ENCODE peak calls at places on chromosomes 16 and 17, in eight cellular contexts. T is MCF 10A, L is esophagus squamous epithelium, R is A549, H is BJ, W is mesothelial cell of epicardium, N is thoracic aorta, G is OCI-LY7. K is an unnamed sample.

GRCh38 chr16:69793521-69793920 is 31.4 kb downstream of the WWP2 start:
- DNase-seq in T (no peak), L (no peak), R (no peak), H (no peak), W (no peak), N (no peak), G (no peak), K (no peak)

GRCh38 chr16:83068686-83069085 is 441.9 kb downstream of the CDH13 start:
- DNase-seq in T (peak), L (no peak), R (no peak), H (no peak), W (no peak), N (no peak), G (no peak), K (peak)

GRCh38 chr17:14297161-14297851 is 3.6 kb upstream of the HS3ST3B1 start:
- DNase-seq in T (no peak), L (no peak), R (peak), H (no peak), W (peak), N (no peak), G (no peak), K (peak)

GRCh38 chr16:27819881-27820610 is 243.5 kb downstream of the GSG1L start:
- DNase-seq in T (no peak), L (no peak), R (no peak), H (no peak), W (no peak), N (no peak), G (no peak), K (no peak)

GRCh38 chr16:46980926-46981325 is 7.5 kb upstream of the DNAJA2 start:
- DNase-seq in T (no peak), L (no peak), R (no peak), H (no peak), W (no peak), N (no peak), G (no peak), K (no peak)

GRCh38 chr17:41555105-41555887 is 16.6 kb downstream of the KRT9 start:
- DNase-seq in T (peak), L (no peak), R (no peak), H (no peak), W (no peak), N (no peak), G (no peak), K (peak)

GRCh38 chr17:2703181-2703580 is 8.4 kb downstream of the CLUH start:
- DNase-seq in T (no peak), L (no peak), R (no peak), H (no peak), W (no peak), N (no peak), G (no peak), K (no peak)

GRCh38 chr17:41324180-41325075 is 8.9 kb upstream of the KRTAP17-1 start:
- DNase-seq in T (peak), L (no peak), R (peak), H (no peak), W (no peak), N (no peak), G (no peak), K (peak)

GRCh38 chr17:1438593-1439083 is 17.4 kb downstream of the CRK start:
- DNase-seq in T (no peak), L (no peak), R (peak), H (no peak), W (no peak), N (no peak), G (no peak), K (peak)

GRCh38 chr16:80167657-80168056 is 373.1 kb upstream of the DYNLRB2 start:
- DNase-seq in T (peak), L (no peak), R (no peak), H (no peak), W (no peak), N (no peak), G (no peak), K (no peak)

GRCh38 chr16:5905935-5906334 is 808.3 kb upstream of the EEF2KMT start:
- DNase-seq in T (no peak), L (no peak), R (no peak), H (no peak), W (no peak), N (no peak), G (no peak), K (no peak)

GRCh38 chr16:67652578-67653130 is 7.4 kb downstream of the ACD start:
- DNase-seq in T (no peak), L (no peak), R (no peak), H (no peak), W (peak), N (no peak), G (no peak), K (no peak)

GRCh38 chr17:77460514-77461046 is 319.8 kb downstream of the SEC14L1 start:
- DNase-seq in T (no peak), L (no peak), R (no peak), H (no peak), W (no peak), N (no peak), G (peak), K (no peak)

GRCh38 chr16:12186774-12187335 is 210.3 kb downstream of the SNX29 start:
- DNase-seq in T (peak), L (no peak), R (peak), H (no peak), W (no peak), N (no peak), G (no peak), K (peak)

GRCh38 chr17:46948544-46948943 is 25.6 kb downstream of the GOSR2 start:
- DNase-seq in T (no peak), L (no peak), R (no peak), H (no peak), W (no peak), N (no peak), G (no peak), K (no peak)

GRCh38 chr17:51491416-51491815 is 231.1 kb downstream of the UTP18 start:
- DNase-seq in T (no peak), L (no peak), R (no peak), H (no peak), W (no peak), N (no peak), G (no peak), K (no peak)

GRCh38 chr17:52995127-52995526 is 827.6 kb upstream of the KIF2B start:
- DNase-seq in T (no peak), L (no peak), R (no peak), H (no peak), W (no peak), N (no peak), G (no peak), K (no peak)

GRCh38 chr16:73058221-73058615 is 10.3 kb upstream of the ZFHX3 start:
- DNase-seq in T (peak), L (no peak), R (no peak), H (no peak), W (peak), N (no peak), G (peak), K (no peak)

GRCh38 chr16:67428146-67428731 is 2.7 kb upstream of the HSD11B2 start:
- DNase-seq in T (peak), L (no peak), R (peak), H (no peak), W (peak), N (no peak), G (peak), K (peak)

GRCh38 chr16:23556881-23557778 is at the start of the genes EARS2 and UBFD1:
- DNase-seq in T (peak), L (peak), R (peak), H (peak), W (peak), N (peak), G (peak), K (peak)

GRCh38 chr17:77072670-77073069 is 68.1 kb upstream of the SEC14L1 start:
- DNase-seq in T (no peak), L (no peak), R (no peak), H (no peak), W (no peak), N (no peak), G (no peak), K (no peak)

GRCh38 chr16:83118365-83118764 is 491.6 kb downstream of the CDH13 start:
- DNase-seq in T (no peak), L (no peak), R (no peak), H (no peak), W (no peak), N (no peak), G (peak), K (peak)

GRCh38 chr17:80504671-80505413 is 28.4 kb upstream of the NPTX1 start:
- DNase-seq in T (no peak), L (no peak), R (peak), H (no peak), W (no peak), N (no peak), G (peak), K (peak)

GRCh38 chr16:86663691-86664517 is 85.6 kb downstream of the FOXL1 start:
- DNase-seq in T (peak), L (no peak), R (peak), H (no peak), W (no peak), N (no peak), G (no peak), K (peak)

GRCh38 chr16:50846511-50846910 is 104.6 kb downstream of the CYLD start:
- DNase-seq in T (no peak), L (no peak), R (no peak), H (no peak), W (no peak), N (no peak), G (no peak), K (no peak)

GRCh38 chr17:71821512-71821911 is 299.3 kb upstream of the SOX9 start:
- DNase-seq in T (no peak), L (no peak), R (no peak), H (no peak), W (no peak), N (no peak), G (no peak), K (peak)

DNA sequence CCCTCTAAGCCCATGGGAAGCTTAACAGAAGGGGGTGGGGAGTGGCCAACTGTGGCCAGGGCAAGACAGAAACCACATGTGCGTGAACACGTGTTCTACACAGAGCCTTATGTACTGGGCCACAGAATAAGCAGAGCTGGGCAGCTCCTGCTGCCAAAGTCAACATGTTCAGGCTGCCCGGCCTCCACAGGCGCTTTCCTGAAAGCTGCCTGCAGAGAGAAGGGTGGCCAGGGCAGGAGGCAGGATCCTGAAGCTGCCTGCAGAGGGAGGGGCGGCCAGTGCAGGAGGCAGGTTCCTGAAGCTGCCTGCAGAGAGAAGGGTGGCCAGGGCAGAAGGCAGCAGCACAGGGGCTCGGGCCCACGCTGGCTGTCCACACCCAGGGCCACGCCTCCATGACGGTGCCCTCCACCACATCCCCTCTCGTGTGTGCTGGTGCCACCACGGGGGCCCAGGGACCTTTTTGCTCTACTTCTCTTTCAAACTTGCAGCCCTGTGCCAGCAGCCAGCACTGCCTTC is 79.5 kb downstream of the ANKRD11 start:
- DNase-seq in T (peak), L (no peak), R (no peak), H (peak), W (no peak), N (peak), G (no peak), K (peak)
- TF ChIP-seq CTCF in T (no peak), L (peak), R (no peak), H (peak), W (no peak), N (no peak), G (no peak), K (peak)

GRCh38 chr17:81860756-81861568 is 627 bp upstream of the P4HB start:
- DNase-seq in T (peak), L (peak), R (peak), H (peak), W (peak), N (peak), G (peak), K (peak)
- TF ChIP-seq CTCF in T (no peak), L (no peak), R (no peak), H (peak), W (no peak), N (no peak), G (no peak), K (no peak)

GRCh38 chr17:68600123-68600880 is 865 bp downstream of the FAM20A start:
- DNase-seq in T (no peak), L (no peak), R (peak), H (no peak), W (peak), N (no peak), G (no peak), K (no peak)
- TF ChIP-seq CTCF in T (no peak), L (peak), R (peak), H (peak), W (no peak), N (no peak), G (no peak), K (no peak)

GRCh38 chr16:30065112-30065942 is at the start of gene ALDOA:
- DNase-seq in T (peak), L (peak), R (peak), H (peak), W (peak), N (peak), G (peak), K (peak)
- TF ChIP-seq CTCF in T (no peak), L (peak), R (no peak), H (no peak), W (no peak), N (no peak), G (no peak), K (no peak)

GRCh38 chr17:67575325-67575724 is 142.4 kb upstream of the NOL11 start:
- DNase-seq in T (no peak), L (no peak), R (no peak), H (no peak), W (no peak), N (no peak), G (no peak), K (no peak)
- TF ChIP-seq CTCF in T (no peak), L (no peak), R (no peak), H (no peak), W (no peak), N (no peak), G (no peak), K (no peak)

DNA sequence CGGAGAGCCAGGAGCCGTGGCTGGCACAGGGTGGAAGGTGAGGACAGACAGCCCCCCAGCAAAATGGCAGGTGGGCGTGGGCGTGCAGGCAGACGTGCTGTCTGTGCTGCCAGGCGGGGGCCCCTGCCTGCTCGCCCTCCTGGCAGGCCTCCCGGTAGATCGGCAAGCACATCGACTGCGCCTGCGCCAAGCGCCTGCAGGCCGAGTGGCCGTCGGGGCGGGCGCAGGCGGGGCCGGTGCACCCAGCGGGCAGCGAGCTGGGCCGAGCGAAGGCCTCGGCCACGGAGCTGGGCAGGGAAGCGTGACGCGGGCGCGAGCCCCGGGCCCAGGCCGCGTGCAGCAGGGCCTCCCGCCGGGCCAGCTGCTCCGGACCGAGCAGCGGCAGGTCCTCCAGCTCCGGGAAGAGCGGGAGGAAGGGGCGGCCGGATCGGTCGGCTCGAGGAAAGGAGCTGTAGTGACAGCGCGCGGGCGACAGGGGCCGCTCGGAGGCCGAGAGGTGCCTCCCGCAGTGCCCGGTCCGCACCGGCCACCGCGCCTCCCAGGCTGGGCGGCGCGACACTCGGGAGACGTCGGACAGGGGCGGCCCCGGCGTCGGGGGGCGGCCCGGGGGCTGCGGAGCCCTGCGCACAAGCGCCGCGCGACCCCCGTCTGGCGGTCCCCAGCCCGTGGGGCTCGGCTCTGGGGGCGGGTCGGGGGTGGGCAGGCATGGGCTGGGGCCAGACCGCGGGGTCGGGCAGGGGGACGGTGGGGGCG is 16.9 kb downstream of the GRIN2C start:
- DNase-seq in T (peak), L (no peak), R (peak), H (no peak), W (peak), N (no peak), G (no peak), K (peak)
- TF ChIP-seq CTCF in T (peak), L (peak), R (peak), H (peak), W (peak), N (peak), G (no peak), K (peak)

DNA sequence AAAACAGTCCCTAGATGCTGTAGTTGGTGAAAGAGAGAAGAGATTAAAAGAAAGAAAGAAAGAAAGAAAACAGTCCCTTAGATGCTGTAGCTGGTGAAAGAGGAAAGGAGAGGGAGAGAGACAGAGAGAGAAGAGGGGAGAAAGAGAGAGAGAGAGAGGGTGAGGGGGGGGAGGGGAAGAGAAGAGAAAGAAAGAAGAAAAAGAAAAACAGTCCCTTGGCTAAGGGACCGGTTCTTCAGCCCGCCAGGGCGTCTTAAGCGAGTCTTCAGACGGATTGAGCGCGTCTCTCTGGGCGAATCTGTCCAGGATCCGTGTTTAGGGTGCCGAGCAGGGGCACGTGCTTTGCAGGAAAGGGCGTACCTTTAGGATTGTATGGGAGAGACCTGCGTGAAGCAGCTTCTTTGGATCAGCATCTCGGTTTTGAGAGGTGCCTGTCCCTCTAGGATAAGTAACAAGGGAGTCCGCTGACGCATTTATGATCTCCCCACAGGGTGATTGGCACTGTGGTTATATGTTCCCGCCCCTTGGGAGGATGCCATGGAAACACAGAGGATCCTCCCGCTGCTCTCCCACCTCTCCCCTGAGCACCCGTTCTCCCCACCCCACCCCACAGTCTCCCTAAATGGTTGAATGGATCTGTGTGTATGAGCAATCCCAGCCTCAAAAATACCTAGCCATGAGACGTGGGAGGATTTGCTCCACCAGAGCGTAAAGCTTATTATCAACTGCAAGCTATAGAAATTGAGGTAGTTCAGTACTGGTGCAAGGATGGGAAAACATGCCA is 16.7 kb downstream of the GNGT2 start:
- DNase-seq in T (peak), L (no peak), R (peak), H (no peak), W (peak), N (no peak), G (peak), K (peak)
- TF ChIP-seq CTCF in T (no peak), L (no peak), R (no peak), H (no peak), W (no peak), N (no peak), G (no peak), K (no peak)

GRCh38 chr17:36002631-36003030 is 1.3 kb upstream of the CCL15 start:
- DNase-seq in T (no peak), L (no peak), R (no peak), H (no peak), W (peak), N (no peak), G (no peak), K (no peak)
- TF ChIP-seq CTCF in T (no peak), L (no peak), R (no peak), H (no peak), W (no peak), N (no peak), G (no peak), K (no peak)

GRCh38 chr17:33292981-33293867 is at the start of gene ASIC2:
- DNase-seq in T (no peak), L (no peak), R (peak), H (no peak), W (peak), N (no peak), G (no peak), K (peak)

GRCh38 chr17:33290156-33290697 is 2.9 kb downstream of the ASIC2 start:
- DNase-seq in T (no peak), L (no peak), R (no peak), H (no peak), W (no peak), N (no peak), G (no peak), K (no peak)

GRCh38 chr17:33291248-33292183 is 1.6 kb downstream of the ASIC2 start:
- DNase-seq in T (no peak), L (no peak), R (peak), H (no peak), W (peak), N (no peak), G (no peak), K (peak)

GRCh38 chr17:33294994-33295393 is 1.9 kb upstream of the ASIC2 start:
- DNase-seq in T (no peak), L (no peak), R (no peak), H (no peak), W (no peak), N (no peak), G (no peak), K (no peak)

DNA sequence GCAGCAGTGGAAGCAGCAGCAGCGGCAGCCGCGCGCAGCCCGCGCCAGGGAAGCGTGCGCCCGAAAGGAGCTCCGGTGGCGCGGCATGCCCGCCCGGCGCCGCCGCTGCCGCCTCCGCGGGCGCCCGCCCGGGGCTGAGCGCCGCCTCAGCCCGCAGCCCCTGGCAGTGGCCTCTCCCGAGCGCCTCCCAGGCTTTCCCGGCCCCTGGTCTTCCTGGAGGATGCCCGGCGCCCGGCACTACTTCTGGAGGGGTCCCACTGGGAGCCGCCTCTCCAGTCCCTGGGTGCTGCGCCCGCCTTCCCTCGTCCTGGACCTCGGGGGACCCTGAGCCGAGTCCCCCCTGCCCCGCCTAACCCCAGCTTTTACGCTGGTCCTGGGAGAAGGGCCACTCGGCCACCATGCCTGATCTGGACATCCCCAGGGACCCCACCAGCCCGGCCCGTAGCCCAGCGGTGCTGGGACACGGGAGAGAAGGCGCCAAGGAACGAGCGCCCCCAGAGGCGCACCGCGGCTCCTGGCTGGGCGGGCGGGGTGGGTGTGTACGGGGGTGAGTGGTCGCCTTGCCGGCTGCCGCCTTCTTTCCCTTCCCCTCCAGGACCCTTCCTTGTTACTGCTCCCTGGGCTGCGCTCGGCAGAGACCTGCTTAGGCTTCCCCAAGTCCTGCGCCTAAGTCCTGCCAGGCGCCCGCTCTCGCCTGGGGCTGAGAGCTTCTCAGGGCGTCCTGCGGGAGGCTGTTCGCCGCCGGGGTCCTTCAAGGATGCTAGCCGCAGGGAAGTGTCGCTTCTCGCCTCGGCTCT is 713 bp downstream of the ASIC2 start:
- DNase-seq in T (no peak), L (no peak), R (peak), H (no peak), W (peak), N (no peak), G (no peak), K (peak)
- TF ChIP-seq CTCF in T (peak), L (no peak), R (peak), H (peak), W (peak), N (peak), G (no peak), K (no peak)